ENCODE peak calls at places on chromosomes 16 and 17, in five cellular contexts. C, W, H, Q and Y are unnamed samples.
A peak's percentile ranks its signal among the peaks of the same experiment; 100 is the strongest.

GRCh38 chr17:7848131-7848579 is 6.7 kb upstream of the TMEM88 start:
- DNase-seq in H (no peak), C (no peak), W (no peak), Q (no peak), Y (no peak)

GRCh38 chr16:67000384-67001158 is 12.2 kb downstream of the CES4A start:
- DNase-seq in Q (no peak), C (peak; percentile 97), H (no peak), W (no peak), Y (peak; percentile 97)

GRCh38 chr16:89924298-89924924 is 1.3 kb downstream of the TUBB3 start:
- DNase-seq in H (no peak), C (peak; percentile 46), W (no peak), Q (no peak), Y (peak; percentile 67)

GRCh38 chr17:30414486-30414885 is 35.8 kb downstream of the CPD start:
- DNase-seq in W (no peak), H (no peak), Q (no peak), C (no peak), Y (no peak)

GRCh38 chr16:89574681-89575246 is 794 bp upstream of the CPNE7 start:
- DNase-seq in W (peak; percentile 57), H (no peak), Q (no peak), C (peak; percentile 87), Y (no peak)

GRCh38 chr17:60089097-60089844 is 10.6 kb upstream of the HEATR6 start:
- DNase-seq in H (peak; percentile 38), W (no peak), Q (no peak), C (no peak), Y (no peak)

GRCh38 chr17:7889166-7889584 is 586 bp downstream of the CHD3 start:
- DNase-seq in W (peak; percentile 74), H (no peak), Q (no peak), C (no peak), Y (peak; percentile 94)

GRCh38 chr16:30092373-30093010 is 768 bp upstream of the TBX6 start:
- DNase-seq in Q (no peak), H (peak; percentile 93), W (peak; percentile 56), C (peak; percentile 79), Y (peak; percentile 94)

GRCh38 chr16:52467753-52468152 is 79.2 kb downstream of the TOX3 start:
- DNase-seq in H (no peak), C (no peak), W (no peak), Q (no peak), Y (no peak)

GRCh38 chr16:73228649-73229048 is 180.7 kb upstream of the ZFHX3 start:
- DNase-seq in W (no peak), C (no peak), Q (no peak), H (no peak), Y (no peak)

GRCh38 chr17:882827-883585 is 96.6 kb downstream of the NXN start:
- DNase-seq in C (no peak), Q (no peak), H (no peak), W (no peak), Y (no peak)

GRCh38 chr17:40176409-40177110 is 710 bp upstream of the RAPGEFL1 start:
- DNase-seq in C (peak; percentile 33), H (no peak), W (no peak), Q (no peak), Y (no peak)
- TF ChIP-seq SIN3A in C (no peak), H (no peak), W (no peak), Q (no peak), Y (no peak)

GRCh38 chr17:19321481-19322128 is 40.9 kb downstream of the B9D1 start:
- DNase-seq in H (no peak), W (no peak), C (no peak), Q (no peak), Y (no peak)
- TF ChIP-seq SIN3A in H (no peak), W (no peak), C (no peak), Q (no peak), Y (no peak)

GRCh38 chr17:49739662-49740271 is 24.2 kb downstream of the FAM117A start:
- DNase-seq in H (no peak), W (no peak), Q (no peak), C (peak; percentile 95), Y (peak; percentile 67)
- TF ChIP-seq SIN3A in H (no peak), W (no peak), Q (no peak), C (peak; percentile 58), Y (no peak)

DNA sequence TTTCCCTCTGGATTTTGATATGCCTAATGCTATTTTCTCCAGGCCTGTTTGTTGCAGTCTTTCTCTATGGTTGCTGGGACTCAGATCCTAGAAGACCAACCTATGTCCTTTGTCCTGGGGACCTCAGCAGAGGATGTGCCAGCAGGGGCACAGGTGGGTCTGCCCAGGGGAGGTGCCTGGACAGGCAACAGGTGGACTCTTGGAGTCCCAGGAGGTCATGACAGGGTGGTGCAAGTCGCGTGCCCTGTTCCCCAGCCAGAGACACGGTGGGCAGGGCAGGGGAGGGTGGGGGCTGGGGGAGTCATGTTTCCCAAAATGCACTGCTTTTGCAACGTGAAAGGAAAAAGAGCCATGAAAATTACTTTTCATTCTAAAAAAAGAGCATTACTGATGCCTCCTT is 26.3 kb upstream of the PLLP start:
- DNase-seq in W (no peak), C (no peak), H (no peak), Q (no peak), Y (no peak)
- TF ChIP-seq SIN3A in W (no peak), C (no peak), H (no peak), Q (no peak), Y (no peak)